ENCODE peak calls at places on chromosome 16, in four cellular contexts. One of them, this sample, is unnamed.

GRCh38 chr16:49972280-49972679 is 52.7 kb upstream of the CNEP1R1 start:
- DNase-seq in memory B cell: no peak
- DNase-seq in heart right ventricle: no peak
- DNase-seq in HT-29: no peak
- DNase-seq in this sample: no peak

GRCh38 chr16:48231675-48232214 is 12.4 kb upstream of the LONP2 start:
- DNase-seq in HT-29: peak; percentile 58
- DNase-seq in heart right ventricle: no peak
- DNase-seq in memory B cell: no peak
- DNase-seq in this sample: peak; percentile 43

GRCh38 chr16:24993722-24994686 is 21.2 kb downstream of the ARHGAP17 start:
- DNase-seq in memory B cell: no peak
- DNase-seq in HT-29: peak; percentile 27
- DNase-seq in heart right ventricle: no peak
- DNase-seq in this sample: peak; percentile 17

GRCh38 chr16:15610369-15610871 is 32.5 kb downstream of the MARF1 start:
- DNase-seq in memory B cell: no peak
- DNase-seq in HT-29: no peak
- DNase-seq in heart right ventricle: no peak
- DNase-seq in this sample: no peak

GRCh38 chr16:84959045-84959576 is 52.2 kb downstream of the ZDHHC7 start:
- DNase-seq in memory B cell: no peak
- DNase-seq in HT-29: peak; percentile 40
- DNase-seq in heart right ventricle: no peak
- DNase-seq in this sample: peak; percentile 13

GRCh38 chr16:87965973-87966667 is 14.9 kb downstream of the BANP start:
- DNase-seq in HT-29: no peak
- DNase-seq in heart right ventricle: no peak
- DNase-seq in memory B cell: no peak
- DNase-seq in this sample: no peak

GRCh38 chr16:66569827-66570405 is 3.7 kb downstream of the CMTM1 start:
- DNase-seq in HT-29: no peak
- DNase-seq in memory B cell: no peak
- DNase-seq in heart right ventricle: no peak
- DNase-seq in this sample: no peak

GRCh38 chr16:57533618-57534336 is 2.6 kb downstream of the CCDC102A start:
- DNase-seq in memory B cell: no peak
- DNase-seq in heart right ventricle: no peak
- DNase-seq in HT-29: peak; percentile 44
- DNase-seq in this sample: no peak

GRCh38 chr16:981695-982151 is at the start of gene SOX8:
- DNase-seq in HT-29: no peak
- DNase-seq in heart right ventricle: no peak
- DNase-seq in memory B cell: no peak
- DNase-seq in this sample: peak; percentile 50

GRCh38 chr16:10675221-10675620 is 19.5 kb downstream of the TEKT5 start:
- DNase-seq in memory B cell: no peak
- DNase-seq in heart right ventricle: no peak
- DNase-seq in HT-29: no peak
- DNase-seq in this sample: no peak

GRCh38 chr16:85675528-85675927 is 13.2 kb downstream of the GINS2 start:
- DNase-seq in heart right ventricle: no peak
- DNase-seq in memory B cell: no peak
- DNase-seq in HT-29: peak; percentile 51
- DNase-seq in this sample: no peak

GRCh38 chr16:24499193-24499814 is 40.1 kb upstream of the RBBP6 start:
- DNase-seq in heart right ventricle: no peak
- DNase-seq in memory B cell: no peak
- DNase-seq in HT-29: peak; percentile 49
- DNase-seq in this sample: peak; percentile 49

GRCh38 chr16:5791011-5791410 is 693.4 kb upstream of the EEF2KMT start:
- DNase-seq in HT-29: no peak
- DNase-seq in memory B cell: no peak
- DNase-seq in heart right ventricle: no peak
- DNase-seq in this sample: no peak

GRCh38 chr16:30953511-30954124 is 3.9 kb upstream of the SETD1A start:
- DNase-seq in heart right ventricle: peak; percentile 53
- DNase-seq in HT-29: peak; percentile 74
- DNase-seq in memory B cell: peak; percentile 66
- DNase-seq in this sample: peak; percentile 80

GRCh38 chr16:46607529-46607928 is 13.7 kb downstream of the SHCBP1 start:
- DNase-seq in memory B cell: no peak
- DNase-seq in heart right ventricle: no peak
- DNase-seq in HT-29: peak; percentile 66
- DNase-seq in this sample: peak; percentile 63

GRCh38 chr16:85391175-85391707 is 221.9 kb upstream of the GSE1 start:
- DNase-seq in memory B cell: no peak
- DNase-seq in heart right ventricle: no peak
- DNase-seq in HT-29: no peak
- DNase-seq in this sample: no peak

GRCh38 chr16:5042574-5043171 is 8.9 kb upstream of the NAGPA start:
- DNase-seq in memory B cell: no peak
- DNase-seq in HT-29: no peak
- DNase-seq in heart right ventricle: no peak
- DNase-seq in this sample: peak; percentile 66

GRCh38 chr16:3988824-3989223 is 108.3 kb upstream of the CREBBP start:
- DNase-seq in memory B cell: no peak
- DNase-seq in heart right ventricle: no peak
- DNase-seq in HT-29: no peak
- DNase-seq in this sample: no peak

GRCh38 chr16:29290631-29291247 is 115.8 kb downstream of the NPIPB11 start:
- DNase-seq in HT-29: peak; percentile 96
- DNase-seq in heart right ventricle: peak; percentile 95
- DNase-seq in memory B cell: peak; percentile 27
- DNase-seq in this sample: peak; percentile 78

GRCh38 chr16:7090628-7091115 is 242.0 kb upstream of the RBFOX1 start:
- DNase-seq in memory B cell: no peak
- DNase-seq in HT-29: no peak
- DNase-seq in heart right ventricle: no peak
- DNase-seq in this sample: no peak

GRCh38 chr16:66293207-66293735 is 73.2 kb upstream of the CDH5 start:
- DNase-seq in memory B cell: no peak
- DNase-seq in HT-29: no peak
- DNase-seq in heart right ventricle: no peak
- DNase-seq in this sample: no peak

GRCh38 chr16:19375561-19376158 is 42.0 kb upstream of the TMC5 start:
- DNase-seq in HT-29: peak; percentile 74
- DNase-seq in heart right ventricle: peak; percentile 15
- DNase-seq in memory B cell: peak; percentile 21
- DNase-seq in this sample: peak; percentile 67

GRCh38 chr16:16045311-16045710 is 95.9 kb downstream of the ABCC1 start:
- DNase-seq in heart right ventricle: no peak
- DNase-seq in HT-29: no peak
- DNase-seq in memory B cell: no peak
- DNase-seq in this sample: no peak

GRCh38 chr16:617855-618254 is 12.9 kb upstream of the WFIKKN1 start:
- DNase-seq in memory B cell: no peak
- DNase-seq in HT-29: no peak
- DNase-seq in heart right ventricle: no peak
- DNase-seq in this sample: peak; percentile 45

GRCh38 chr16:19831678-19832077 is 53.0 kb downstream of the GPRC5B start:
- DNase-seq in heart right ventricle: no peak
- DNase-seq in memory B cell: no peak
- DNase-seq in HT-29: no peak
- DNase-seq in this sample: no peak

GRCh38 chr16:29804455-29805231 is 1.7 kb upstream of the MAZ start:
- DNase-seq in HT-29: peak; percentile 51
- DNase-seq in memory B cell: peak; percentile 30
- DNase-seq in heart right ventricle: peak; percentile 64
- DNase-seq in this sample: peak; percentile 71

GRCh38 chr16:89565506-89566372 is 5.3 kb downstream of the RPL13 start:
- DNase-seq in heart right ventricle: peak; percentile 58
- DNase-seq in memory B cell: no peak
- DNase-seq in HT-29: peak; percentile 78
- DNase-seq in this sample: peak; percentile 79

GRCh38 chr16:10961231-10961630 is 16.9 kb downstream of the CLEC16A start:
- DNase-seq in memory B cell: no peak
- DNase-seq in heart right ventricle: no peak
- DNase-seq in HT-29: no peak
- DNase-seq in this sample: no peak

GRCh38 chr16:12573730-12574383 is 229.8 kb downstream of the CPPED1 start:
- DNase-seq in heart right ventricle: peak; percentile 42
- DNase-seq in HT-29: peak; percentile 66
- DNase-seq in memory B cell: no peak
- DNase-seq in this sample: peak; percentile 62

GRCh38 chr16:13436641-13437423 is 483.1 kb upstream of the ERCC4 start:
- DNase-seq in memory B cell: no peak
- DNase-seq in HT-29: no peak
- DNase-seq in heart right ventricle: no peak
- DNase-seq in this sample: no peak

GRCh38 chr16:11085025-11085485 is 140.7 kb downstream of the CLEC16A start:
- DNase-seq in memory B cell: no peak
- DNase-seq in heart right ventricle: no peak
- DNase-seq in HT-29: no peak
- DNase-seq in this sample: no peak

GRCh38 chr16:84911490-84912216 is 91.9 kb downstream of the CRISPLD2 start:
- DNase-seq in HT-29: no peak
- DNase-seq in heart right ventricle: no peak
- DNase-seq in memory B cell: no peak
- DNase-seq in this sample: no peak

GRCh38 chr16:66515543-66516171 is 34.3 kb downstream of the TK2 start:
- DNase-seq in HT-29: peak; percentile 52
- DNase-seq in memory B cell: no peak
- DNase-seq in heart right ventricle: no peak
- DNase-seq in this sample: peak; percentile 22

GRCh38 chr16:47477680-47478079 is 16.5 kb downstream of the PHKB start:
- DNase-seq in heart right ventricle: no peak
- DNase-seq in HT-29: no peak
- DNase-seq in memory B cell: no peak
- DNase-seq in this sample: no peak

GRCh38 chr16:77784441-77785356 is 3.7 kb upstream of the VAT1L start:
- DNase-seq in heart right ventricle: no peak
- DNase-seq in HT-29: no peak
- DNase-seq in memory B cell: no peak
- DNase-seq in this sample: peak; percentile 8

GRCh38 chr16:67666032-67666537 is 465 bp downstream of the ENKD1 start:
- DNase-seq in memory B cell: no peak
- DNase-seq in heart right ventricle: peak; percentile 59
- DNase-seq in HT-29: peak; percentile 36
- DNase-seq in this sample: peak; percentile 70

GRCh38 chr16:17304124-17304813 is 166.5 kb downstream of the XYLT1 start:
- DNase-seq in heart right ventricle: no peak
- DNase-seq in memory B cell: no peak
- DNase-seq in HT-29: peak; percentile 92
- DNase-seq in this sample: peak; percentile 81

GRCh38 chr16:50273888-50274770 is 7.8 kb downstream of the ADCY7 start:
- DNase-seq in memory B cell: peak; percentile 61
- DNase-seq in heart right ventricle: no peak
- DNase-seq in HT-29: no peak
- DNase-seq in this sample: no peak

This sample was measured in DMS53.